ENCODE peak calls at places on chromosomes 5 and 9, in eight cellular contexts. One of them, this sample, is unnamed.

GRCh38 chr5:61598140-61598539 is 266.1 kb downstream of the ZSWIM6 start:
- DNase-seq in upper lobe of left lung: no peak
- DNase-seq in esophagus squamous epithelium: no peak
- DNase-seq in IMR-90: no peak
- DNase-seq in heart left ventricle: no peak
- DNase-seq in ovary: no peak
- DNase-seq in hepatocyte: no peak
- DNase-seq in left ventricle myocardium inferior: no peak
- DNase-seq in this sample: no peak

GRCh38 chr9:82924243-82924605 is 138.7 kb downstream of the RASEF start:
- DNase-seq in ovary: no peak
- DNase-seq in upper lobe of left lung: no peak
- DNase-seq in left ventricle myocardium inferior: no peak
- DNase-seq in esophagus squamous epithelium: no peak
- DNase-seq in IMR-90: no peak
- DNase-seq in heart left ventricle: no peak
- DNase-seq in hepatocyte: no peak
- DNase-seq in this sample: peak; percentile 58

GRCh38 chr9:96022445-96023031 is 147.0 kb downstream of the ERCC6L2 start:
- DNase-seq in ovary: no peak
- DNase-seq in left ventricle myocardium inferior: no peak
- DNase-seq in upper lobe of left lung: peak; percentile 78
- DNase-seq in heart left ventricle: peak; percentile 40
- DNase-seq in hepatocyte: no peak
- DNase-seq in esophagus squamous epithelium: no peak
- DNase-seq in IMR-90: no peak
- DNase-seq in this sample: peak; percentile 71

GRCh38 chr5:33894566-33894965 is 2.8 kb upstream of the ADAMTS12 start:
- DNase-seq in hepatocyte: no peak
- DNase-seq in left ventricle myocardium inferior: no peak
- DNase-seq in upper lobe of left lung: no peak
- DNase-seq in heart left ventricle: no peak
- DNase-seq in esophagus squamous epithelium: no peak
- DNase-seq in IMR-90: peak; percentile 63
- DNase-seq in ovary: no peak
- DNase-seq in this sample: no peak

GRCh38 chr5:166823360-166823759 is 1468.1 kb upstream of the WWC1 start:
- DNase-seq in left ventricle myocardium inferior: no peak
- DNase-seq in ovary: no peak
- DNase-seq in IMR-90: no peak
- DNase-seq in heart left ventricle: no peak
- DNase-seq in upper lobe of left lung: no peak
- DNase-seq in hepatocyte: peak; percentile 9
- DNase-seq in esophagus squamous epithelium: no peak
- DNase-seq in this sample: no peak

GRCh38 chr5:160081495-160081894 is 37.8 kb downstream of the PWWP2A start:
- DNase-seq in upper lobe of left lung: no peak
- DNase-seq in hepatocyte: no peak
- DNase-seq in left ventricle myocardium inferior: no peak
- DNase-seq in IMR-90: no peak
- DNase-seq in heart left ventricle: no peak
- DNase-seq in ovary: no peak
- DNase-seq in esophagus squamous epithelium: no peak
- DNase-seq in this sample: no peak

GRCh38 chr9:35767458-35767857 is 13.4 kb upstream of the MSMP start:
- DNase-seq in esophagus squamous epithelium: no peak
- DNase-seq in heart left ventricle: no peak
- DNase-seq in IMR-90: no peak
- DNase-seq in left ventricle myocardium inferior: no peak
- DNase-seq in hepatocyte: no peak
- DNase-seq in upper lobe of left lung: no peak
- DNase-seq in ovary: no peak
- DNase-seq in this sample: no peak

GRCh38 chr5:57442080-57442839 is 40.4 kb downstream of the ACTBL2 start:
- DNase-seq in left ventricle myocardium inferior: no peak
- DNase-seq in upper lobe of left lung: no peak
- DNase-seq in IMR-90: peak; percentile 95
- DNase-seq in heart left ventricle: peak; percentile 20
- DNase-seq in esophagus squamous epithelium: no peak
- DNase-seq in hepatocyte: peak; percentile 42
- DNase-seq in ovary: no peak
- DNase-seq in this sample: no peak

GRCh38 chr9:125486576-125486975 is 220.4 kb downstream of the MAPKAP1 start:
- DNase-seq in left ventricle myocardium inferior: peak; percentile 71
- DNase-seq in heart left ventricle: peak; percentile 72
- DNase-seq in esophagus squamous epithelium: no peak
- DNase-seq in ovary: no peak
- DNase-seq in IMR-90: no peak
- DNase-seq in upper lobe of left lung: peak; percentile 76
- DNase-seq in hepatocyte: no peak
- DNase-seq in this sample: no peak

GRCh38 chr5:160269017-160269416 is 39.7 kb downstream of the FABP6 start:
- DNase-seq in esophagus squamous epithelium: peak; percentile 39
- DNase-seq in left ventricle myocardium inferior: peak; percentile 90
- DNase-seq in ovary: peak; percentile 79
- DNase-seq in IMR-90: peak; percentile 91
- DNase-seq in upper lobe of left lung: peak; percentile 97
- DNase-seq in hepatocyte: peak; percentile 31
- DNase-seq in heart left ventricle: peak; percentile 91
- DNase-seq in this sample: no peak

GRCh38 chr5:67805666-67806348 is 409.7 kb upstream of the PIK3R1 start:
- DNase-seq in ovary: no peak
- DNase-seq in hepatocyte: peak; percentile 30
- DNase-seq in IMR-90: no peak
- DNase-seq in left ventricle myocardium inferior: no peak
- DNase-seq in esophagus squamous epithelium: no peak
- DNase-seq in upper lobe of left lung: no peak
- DNase-seq in heart left ventricle: no peak
- DNase-seq in this sample: peak; percentile 71

GRCh38 chr9:134630861-134631260 is 10.7 kb upstream of the COL5A1 start:
- DNase-seq in left ventricle myocardium inferior: no peak
- DNase-seq in hepatocyte: no peak
- DNase-seq in heart left ventricle: no peak
- DNase-seq in esophagus squamous epithelium: no peak
- DNase-seq in upper lobe of left lung: peak; percentile 11
- DNase-seq in ovary: no peak
- DNase-seq in IMR-90: no peak
- DNase-seq in this sample: no peak

GRCh38 chr9:2337131-2337530 is 284.5 kb upstream of the VLDLR start:
- DNase-seq in esophagus squamous epithelium: no peak
- DNase-seq in hepatocyte: no peak
- DNase-seq in IMR-90: no peak
- DNase-seq in heart left ventricle: no peak
- DNase-seq in left ventricle myocardium inferior: no peak
- DNase-seq in ovary: no peak
- DNase-seq in upper lobe of left lung: no peak
- DNase-seq in this sample: no peak

GRCh38 chr5:25858019-25858418 is 1180.4 kb downstream of the CDH9 start:
- DNase-seq in heart left ventricle: no peak
- DNase-seq in IMR-90: no peak
- DNase-seq in ovary: no peak
- DNase-seq in left ventricle myocardium inferior: no peak
- DNase-seq in hepatocyte: peak; percentile 14
- DNase-seq in esophagus squamous epithelium: no peak
- DNase-seq in upper lobe of left lung: no peak
- DNase-seq in this sample: peak; percentile 52
- TF ChIP-seq CTCF in heart left ventricle: no peak
- TF ChIP-seq CTCF in IMR-90: no peak
- TF ChIP-seq CTCF in ovary: no peak
- TF ChIP-seq CTCF in left ventricle myocardium inferior: no peak
- TF ChIP-seq CTCF in hepatocyte: no peak
- TF ChIP-seq CTCF in esophagus squamous epithelium: no peak
- TF ChIP-seq CTCF in upper lobe of left lung: no peak
- TF ChIP-seq CTCF in this sample: peak; percentile 68

DNA sequence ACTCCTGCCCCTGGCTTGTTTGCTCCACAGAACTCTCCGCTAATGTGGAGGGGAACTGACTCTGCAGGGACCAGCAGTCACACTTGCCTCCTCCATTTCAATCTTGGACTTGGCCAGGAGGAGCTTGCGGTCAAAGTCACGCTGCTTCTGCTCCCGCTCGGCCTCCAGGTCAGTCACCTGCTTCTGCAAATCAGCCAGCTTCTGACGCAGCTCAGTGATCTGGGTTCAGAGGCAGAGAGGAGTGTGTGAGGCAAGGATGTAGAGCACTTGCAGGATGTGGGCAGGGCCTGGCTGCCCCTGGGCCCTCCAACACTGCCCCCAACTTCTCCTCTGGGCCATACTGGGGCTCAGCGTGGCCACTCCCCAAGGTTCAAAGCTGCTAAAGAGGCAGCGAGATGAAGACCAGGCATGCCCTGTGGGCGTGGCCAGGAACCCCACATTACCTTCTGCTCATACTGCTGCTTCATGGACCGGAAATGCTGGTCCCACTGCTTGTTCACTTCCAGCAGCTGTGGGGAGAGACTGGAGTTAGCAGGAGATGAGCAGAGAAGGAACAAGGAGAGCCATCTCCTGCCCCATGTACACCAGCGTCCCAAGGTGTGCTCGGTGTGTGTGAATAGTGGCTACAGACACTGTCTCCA is 22.2 kb downstream of the GPX3 start:
- DNase-seq in upper lobe of left lung: no peak
- DNase-seq in heart left ventricle: no peak
- DNase-seq in ovary: no peak
- DNase-seq in esophagus squamous epithelium: no peak
- DNase-seq in left ventricle myocardium inferior: peak; percentile 5
- DNase-seq in hepatocyte: no peak
- DNase-seq in IMR-90: no peak
- DNase-seq in this sample: no peak
- H3K9me3 ChIP-seq in upper lobe of left lung: no peaks in the 10 kb centered on the region
- H3K9me3 ChIP-seq in heart left ventricle: no peaks in the 10 kb centered on the region
- H3K9me3 ChIP-seq in ovary: no peaks in the 10 kb centered on the region
- H3K9me3 ChIP-seq in esophagus squamous epithelium: no peaks in the 10 kb centered on the region
- H3K9me3 ChIP-seq in left ventricle myocardium inferior: no peaks in the 10 kb centered on the region
- H3K9me3 ChIP-seq in hepatocyte: no peaks in the 10 kb centered on the region
- H3K9me3 ChIP-seq in IMR-90: no peaks in the 10 kb centered on the region
- H3K9me3 ChIP-seq in this sample: no peaks in the 10 kb centered on the region

DNA sequence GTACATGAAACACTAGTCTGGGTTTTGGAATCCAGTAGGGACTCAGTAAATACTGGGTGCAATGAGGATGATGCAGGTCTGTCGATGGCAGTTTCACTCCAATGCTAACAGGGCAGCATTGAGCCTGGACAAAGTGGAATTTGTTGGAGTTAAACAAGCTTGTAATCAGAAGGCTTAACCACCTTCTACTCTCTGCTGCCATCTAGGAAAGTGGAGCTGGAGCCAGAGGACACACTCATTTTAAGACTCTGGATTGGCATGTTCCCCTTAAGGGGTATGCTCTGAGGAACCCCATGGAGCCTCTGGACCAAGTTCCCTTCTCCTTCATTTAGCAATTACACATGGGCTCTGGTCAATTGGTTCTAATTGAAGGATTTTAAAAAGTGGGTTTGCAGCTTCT is 331.0 kb upstream of the ADAMTSL1 start:
- DNase-seq in left ventricle myocardium inferior: no peak
- DNase-seq in ovary: no peak
- DNase-seq in heart left ventricle: no peak
- DNase-seq in upper lobe of left lung: no peak
- DNase-seq in esophagus squamous epithelium: no peak
- DNase-seq in hepatocyte: peak; percentile 32
- DNase-seq in IMR-90: no peak
- DNase-seq in this sample: peak; percentile 31
- TF ChIP-seq CTCF in left ventricle myocardium inferior: peak; percentile 53
- TF ChIP-seq CTCF in ovary: no peak
- TF ChIP-seq CTCF in heart left ventricle: no peak
- TF ChIP-seq CTCF in upper lobe of left lung: no peak
- TF ChIP-seq CTCF in esophagus squamous epithelium: no peak
- TF ChIP-seq CTCF in hepatocyte: peak; percentile 27
- TF ChIP-seq CTCF in IMR-90: peak; percentile 9
- TF ChIP-seq CTCF in this sample: peak; percentile 44

GRCh38 chr5:179455320-179455719 is 95.0 kb upstream of the RUFY1 start:
- DNase-seq in IMR-90: no peak
- DNase-seq in upper lobe of left lung: no peak
- DNase-seq in left ventricle myocardium inferior: no peak
- DNase-seq in esophagus squamous epithelium: no peak
- DNase-seq in heart left ventricle: no peak
- DNase-seq in ovary: no peak
- DNase-seq in hepatocyte: no peak
- DNase-seq in this sample: no peak

GRCh38 chr5:179452356-179453230 is 97.8 kb upstream of the RUFY1 start:
- DNase-seq in left ventricle myocardium inferior: no peak
- DNase-seq in ovary: no peak
- DNase-seq in upper lobe of left lung: no peak
- DNase-seq in IMR-90: no peak
- DNase-seq in esophagus squamous epithelium: no peak
- DNase-seq in heart left ventricle: no peak
- DNase-seq in hepatocyte: no peak
- DNase-seq in this sample: no peak

GRCh38 chr5:179454354-179454753 is 96.0 kb upstream of the RUFY1 start:
- DNase-seq in hepatocyte: no peak
- DNase-seq in ovary: no peak
- DNase-seq in esophagus squamous epithelium: no peak
- DNase-seq in left ventricle myocardium inferior: no peak
- DNase-seq in IMR-90: no peak
- DNase-seq in heart left ventricle: no peak
- DNase-seq in upper lobe of left lung: no peak
- DNase-seq in this sample: no peak

GRCh38 chr5:179451813-179452196 is 98.5 kb upstream of the RUFY1 start:
- DNase-seq in ovary: no peak
- DNase-seq in left ventricle myocardium inferior: no peak
- DNase-seq in hepatocyte: no peak
- DNase-seq in esophagus squamous epithelium: no peak
- DNase-seq in upper lobe of left lung: no peak
- DNase-seq in IMR-90: no peak
- DNase-seq in heart left ventricle: no peak
- DNase-seq in this sample: no peak

DNA sequence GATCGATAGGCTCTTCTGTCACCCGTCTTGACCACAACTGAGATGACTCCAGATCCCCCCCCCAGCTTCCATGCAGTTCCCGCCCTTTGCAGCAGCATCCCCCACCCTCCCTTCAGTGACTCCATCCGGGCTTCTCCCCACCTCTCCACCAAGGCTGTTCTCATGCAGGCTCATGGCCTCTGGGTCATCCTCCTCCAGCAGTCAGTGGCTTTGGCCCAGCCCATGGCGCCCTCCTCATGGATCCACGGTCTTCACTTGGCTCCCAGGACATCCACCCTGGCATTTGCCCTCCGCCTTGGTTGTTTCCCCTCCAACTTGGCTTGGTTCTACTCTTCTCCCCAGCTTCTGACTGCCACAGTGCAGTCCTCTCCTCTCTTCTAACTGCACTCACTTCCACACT is 96.7 kb upstream of the RUFY1 start:
- DNase-seq in hepatocyte: no peak
- DNase-seq in IMR-90: no peak
- DNase-seq in heart left ventricle: no peak
- DNase-seq in esophagus squamous epithelium: no peak
- DNase-seq in upper lobe of left lung: no peak
- DNase-seq in left ventricle myocardium inferior: no peak
- DNase-seq in ovary: no peak
- DNase-seq in this sample: no peak
- H3K9me3 ChIP-seq in hepatocyte: no peaks in the 10 kb centered on the region
- H3K9me3 ChIP-seq in IMR-90: peaks cover 12% of the 10 kb centered on the region
- H3K9me3 ChIP-seq in heart left ventricle: no peaks in the 10 kb centered on the region
- H3K9me3 ChIP-seq in esophagus squamous epithelium: peaks cover 5% of the 10 kb centered on the region
- H3K9me3 ChIP-seq in upper lobe of left lung: peaks cover 7% of the 10 kb centered on the region
- H3K9me3 ChIP-seq in left ventricle myocardium inferior: peaks cover 4% of the 10 kb centered on the region
- H3K9me3 ChIP-seq in ovary: no peaks in the 10 kb centered on the region
- H3K9me3 ChIP-seq in this sample: no peaks in the 10 kb centered on the region